ENCODE peak calls at places on chromosomes 12 and 14, in six cellular contexts. I, H, O, B, Q and C are unnamed samples. For H3K4me1, the result is how much of the 10 kb centered on the place peaks cover.

GRCh38 chr14:91254456-91254855 is 10.0 kb upstream of the GPR68 start:
- DNase-seq in B (no peak), I (no peak), H (no peak), O (no peak), Q (no peak), C (no peak)

GRCh38 chr12:85147331-85147730 is 111.2 kb downstream of the LRRIQ1 start:
- DNase-seq in I (peak), H (no peak), B (no peak), O (no peak), Q (no peak), C (no peak)

GRCh38 chr12:65200007-65200665 is 30.8 kb downstream of the LEMD3 start:
- DNase-seq in O (no peak), Q (no peak), H (peak), B (no peak), I (no peak), C (no peak)

GRCh38 chr14:66284346-66284745 is 201.8 kb upstream of the CCDC196 start:
- DNase-seq in H (peak), Q (no peak), O (no peak), B (no peak), I (no peak), C (no peak)

GRCh38 chr12:34392741-34393085 is 370.4 kb downstream of the ALG10 start:
- DNase-seq in H (no peak), O (no peak), B (peak), I (no peak), Q (no peak), C (no peak)

GRCh38 chr14:93788307-93788556 is at the start of gene PRIMA1:
- DNase-seq in B (no peak), I (no peak), H (no peak), O (no peak), Q (no peak), C (no peak)

GRCh38 chr12:126784328-126784921 is 1482.5 kb upstream of the TMEM132C start:
- DNase-seq in Q (peak), O (no peak), H (no peak), B (no peak), I (peak), C (peak)

GRCh38 chr14:90443161-90444076 is 46.6 kb downstream of the CALM1 start:
- DNase-seq in B (no peak), I (no peak), Q (no peak), O (no peak), H (no peak), C (no peak)

GRCh38 chr12:31749024-31749704 is 20.3 kb upstream of the AMN1 start:
- DNase-seq in O (peak), B (peak), Q (peak), H (peak), I (peak), C (peak)

GRCh38 chr12:131003036-131003435 is 49.3 kb downstream of the ADGRD1 start:
- DNase-seq in I (no peak), H (no peak), Q (no peak), B (no peak), O (no peak), C (no peak)

GRCh38 chr12:89469361-89469760 is 55.2 kb downstream of the GALNT4 start:
- DNase-seq in I (no peak), Q (no peak), H (peak), O (no peak), B (no peak), C (no peak)

GRCh38 chr12:49233842-49234526 is 30.9 kb upstream of the TUBA1C start:
- DNase-seq in Q (peak), B (no peak), I (no peak), H (no peak), O (no peak), C (no peak)

GRCh38 chr12:17326649-17327048 is 720.7 kb upstream of the LMO3 start:
- DNase-seq in I (no peak), O (no peak), B (no peak), H (no peak), Q (no peak), C (no peak)

GRCh38 chr12:121438207-121438606 is 38.3 kb downstream of the RNF34 start:
- DNase-seq in I (no peak), Q (no peak), O (no peak), B (no peak), H (no peak), C (no peak)

GRCh38 chr14:55191881-55192616 is 664 bp upstream of the DLGAP5 start:
- DNase-seq in I (peak), Q (no peak), B (no peak), H (no peak), O (no peak), C (no peak)

GRCh38 chr12:127556487-127556886 is 710.5 kb upstream of the TMEM132C start:
- DNase-seq in B (no peak), Q (no peak), H (no peak), O (no peak), I (no peak), C (no peak)

GRCh38 chr14:79018846-79019245 is 848.7 kb downstream of the NRXN3 start:
- DNase-seq in H (peak), I (no peak), O (no peak), Q (no peak), B (no peak), C (no peak)

GRCh38 chr14:96253140-96253539 is 2.9 kb upstream of the BDKRB1 start:
- DNase-seq in Q (no peak), O (no peak), I (no peak), B (no peak), H (peak), C (no peak)

GRCh38 chr12:12533238-12533829 is 29.3 kb downstream of the DUSP16 start:
- DNase-seq in I (peak), O (no peak), H (no peak), Q (peak), B (peak), C (no peak)

GRCh38 chr14:91237219-91237618 is 7.3 kb downstream of the GPR68 start:
- DNase-seq in B (no peak), I (no peak), H (peak), O (no peak), Q (no peak), C (no peak)

GRCh38 chr12:108563804-108564151 is 1.4 kb downstream of the ISCU start:
- DNase-seq in Q (no peak), O (no peak), B (no peak), I (no peak), H (no peak), C (no peak)

GRCh38 chr12:6494351-6494743 is 445 bp downstream of the NCAPD2 start:
- DNase-seq in H (no peak), Q (no peak), B (no peak), I (no peak), O (no peak), C (no peak)

GRCh38 chr12:57514720-57515467 is 5.4 kb downstream of the DDIT3 start:
- DNase-seq in B (no peak), H (no peak), I (no peak), Q (no peak), O (no peak), C (no peak)

GRCh38 chr14:23951590-23952143 is 1.9 kb upstream of the DHRS4 start:
- DNase-seq in I (no peak), Q (no peak), B (no peak), H (no peak), O (no peak), C (no peak)

GRCh38 chr12:110846615-110847566 is at the start of gene CCDC63:
- DNase-seq in Q (peak), B (peak), O (no peak), I (no peak), H (no peak), C (no peak)

GRCh38 chr12:48070731-48071130 is 35.1 kb downstream of the SENP1 start:
- DNase-seq in I (no peak), Q (no peak), O (no peak), B (no peak), H (no peak), C (no peak)

GRCh38 chr14:30256627-30257026 is 302.3 kb upstream of the G2E3 start:
- DNase-seq in I (no peak), Q (no peak), O (no peak), B (no peak), H (no peak), C (no peak)

DNA sequence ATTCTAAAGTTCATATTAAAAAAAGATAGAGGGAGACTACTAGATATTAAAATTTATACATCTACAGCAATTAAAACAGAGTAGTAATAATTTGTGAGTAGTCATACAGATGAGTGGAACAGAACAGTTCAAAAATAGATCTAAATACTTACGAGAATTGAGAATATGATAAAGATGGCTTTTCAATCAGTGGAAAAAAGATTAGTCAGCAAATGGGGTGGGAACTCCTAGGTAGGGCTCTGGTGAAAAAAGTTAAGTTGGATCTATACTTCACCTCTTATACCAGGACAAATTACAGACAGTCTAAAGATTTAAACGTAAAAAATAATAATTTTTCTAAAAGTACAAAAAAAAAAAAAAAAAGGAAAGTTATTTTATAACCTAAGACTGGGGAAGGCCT is 66.9 kb downstream of the GPATCH2L start:
- DNase-seq in O (no peak), Q (no peak), I (no peak), H (no peak), B (no peak), C (no peak)
- H3K4me3 ChIP-seq in O (no peak), Q (no peak), I (no peak), H (no peak), B (no peak), C (no peak)

DNA sequence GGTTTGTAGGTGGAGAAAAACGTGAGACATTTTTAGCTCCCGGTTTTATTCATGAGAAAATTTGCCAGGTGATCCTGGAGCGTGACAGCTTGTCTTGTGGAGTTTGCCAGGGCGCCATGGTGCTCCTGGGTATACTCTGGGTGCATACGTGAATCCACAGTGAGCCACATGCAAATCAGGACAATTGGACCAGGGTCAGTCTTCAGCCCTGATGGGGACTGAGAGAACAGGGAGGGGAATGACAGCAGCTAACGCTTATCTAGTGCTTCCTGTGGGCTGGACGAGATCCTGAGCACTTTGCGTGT is 118.2 kb upstream of the NCOR2 start:
- DNase-seq in O (no peak), B (no peak), H (no peak), I (peak), Q (no peak), C (no peak)
- H3K4me1 ChIP-seq in O (under half), B (under half), H (under half), I (half or more), Q (under half), C (under half)

GRCh38 chr14:64549805-64550538 is at the start of gene PPP1R36:
- DNase-seq in B (no peak), H (no peak), O (no peak), Q (peak), I (no peak), C (no peak)
- H3K4me3 ChIP-seq in B (peak), H (no peak), O (peak), Q (peak), I (no peak), C (peak)

GRCh38 chr14:50001146-50001998 is 108.5 kb downstream of the ARF6 start:
- DNase-seq in O (peak), I (peak), Q (peak), B (peak), H (peak), C (no peak)

GRCh38 chr14:50000215-50001145 is 107.6 kb downstream of the ARF6 start:
- DNase-seq in I (peak), Q (peak), O (peak), H (peak), B (peak), C (no peak)

GRCh38 chr14:49997991-49998390 is 105.1 kb downstream of the ARF6 start:
- DNase-seq in O (no peak), H (no peak), Q (no peak), I (no peak), B (no peak), C (no peak)

GRCh38 chr14:49999216-49999761 is 106.4 kb downstream of the ARF6 start:
- DNase-seq in I (peak), H (peak), Q (peak), O (peak), B (peak), C (no peak)

GRCh38 chr14:49999826-50000214 is 106.9 kb downstream of the ARF6 start:
- DNase-seq in B (no peak), O (no peak), I (no peak), H (no peak), Q (no peak), C (no peak)
- H3K4me1 ChIP-seq in B (under half), O (under half), I (under half), H (under half), Q (under half), C (under half)

GRCh38 chr12:102950107-102950949 is 7.1 kb upstream of the ASCL1 start:
- DNase-seq in H (no peak), Q (no peak), B (no peak), I (no peak), O (no peak), C (no peak)
- H3K4me3 ChIP-seq in H (no peak), Q (no peak), B (no peak), I (no peak), O (no peak), C (peak)

GRCh38 chr14:48384786-48385185 is 709.4 kb upstream of the MDGA2 start:
- DNase-seq in Q (no peak), H (no peak), B (no peak), I (no peak), O (no peak), C (no peak)
- H3K4me1 ChIP-seq in Q (under half), H (under half), B (under half), I (under half), O (under half), C (under half)

GRCh38 chr14:36161781-36162180 is 14.7 kb downstream of the PTCSC3 start:
- DNase-seq in H (no peak), O (no peak), Q (peak), I (no peak), B (no peak), C (no peak)
- H3K4me3 ChIP-seq in H (no peak), O (no peak), Q (no peak), I (no peak), B (no peak), C (no peak)

DNA sequence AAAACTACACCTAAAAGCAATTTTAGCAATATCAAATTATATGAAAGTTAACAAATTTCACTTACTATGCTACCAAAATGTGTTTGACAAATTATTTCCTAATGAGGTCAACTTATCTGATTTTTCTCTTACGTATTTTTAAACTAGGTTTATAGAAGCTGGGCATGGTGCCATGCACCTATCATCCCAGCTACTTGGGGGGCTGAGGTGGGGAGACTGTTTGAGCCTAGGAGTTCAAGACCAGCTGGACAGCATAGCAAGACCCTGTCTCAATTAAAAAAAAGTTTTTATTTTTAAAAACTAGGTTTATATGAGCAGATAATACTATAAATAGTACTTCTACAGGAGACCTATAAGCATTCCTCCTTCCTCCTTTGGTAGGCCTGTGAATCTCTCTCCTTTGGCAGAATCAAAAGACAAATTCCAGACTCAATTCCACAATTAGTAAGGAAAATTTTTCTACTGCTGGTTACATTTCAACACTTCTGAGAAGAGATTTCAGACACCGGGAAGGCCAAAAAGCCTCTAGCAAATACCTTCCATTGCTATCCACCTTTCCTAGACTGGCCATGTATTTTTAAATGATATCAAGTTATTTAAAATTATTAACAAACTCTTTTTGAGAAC is 34.5 kb downstream of the CDK17 start:
- DNase-seq in Q (no peak), H (no peak), B (no peak), O (no peak), I (no peak), C (no peak)
- H3K4me1 ChIP-seq in Q (under half), H (under half), B (under half), O (under half), I (under half), C (under half)

DNA sequence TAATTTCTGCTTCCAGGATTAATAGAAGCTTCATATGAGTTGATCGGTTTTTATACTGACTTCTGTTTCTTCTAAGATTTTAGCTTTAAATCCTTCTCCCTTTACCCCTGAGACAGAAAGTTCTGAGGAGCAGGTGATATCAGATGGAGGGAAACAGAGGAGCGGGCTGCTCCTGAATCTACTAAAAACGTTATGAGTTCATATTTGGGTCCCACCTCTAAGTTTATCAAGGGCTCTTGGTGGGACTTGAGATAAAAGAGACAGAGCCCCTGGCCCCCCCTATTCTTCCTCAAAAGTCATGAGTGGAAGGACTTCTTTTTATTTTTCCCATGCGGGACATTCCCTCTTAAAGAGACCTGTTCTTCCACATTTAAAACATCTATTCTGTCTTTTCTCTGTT is 23.8 kb downstream of the CLEC2A start:
- DNase-seq in I (no peak), O (no peak), Q (no peak), H (no peak), B (no peak), C (no peak)
- H3K4me3 ChIP-seq in I (no peak), O (no peak), Q (no peak), H (no peak), B (no peak), C (no peak)